ENCODE peak calls at places on chromosomes 11 and 22, in four cellular contexts. X, K, V and R are unnamed samples.

GRCh38 chr11:134819026-134819425 is 407.0 kb upstream of the B3GAT1 start:
- DNase-seq in X (no peak), K (no peak), V (no peak), R (no peak)

GRCh38 chr11:45323598-45324249 is 37.6 kb upstream of the SYT13 start:
- DNase-seq in V (no peak), K (no peak), X (no peak), R (no peak)

GRCh38 chr11:9594267-9595046 is 21.0 kb downstream of the WEE1 start:
- DNase-seq in K (no peak), X (no peak), V (no peak), R (no peak)

GRCh38 chr22:39528080-39528661 is 4.4 kb downstream of the RPS19BP1 start:
- DNase-seq in X (no peak), K (no peak), V (no peak), R (no peak)

GRCh38 chr11:15665368-15665871 is 550.7 kb downstream of the INSC start:
- DNase-seq in X (no peak), V (no peak), K (no peak), R (no peak)

GRCh38 chr11:123671534-123671933 is 17.1 kb upstream of the SCN3B start:
- DNase-seq in K (no peak), V (no peak), X (no peak), R (no peak)

GRCh38 chr11:32829157-32829679 is 509 bp upstream of the PRRG4 start:
- DNase-seq in X (no peak), V (no peak), K (no peak), R (no peak)

GRCh38 chr11:17764446-17765218 is 30.1 kb downstream of the KCNC1 start:
- DNase-seq in X (peak; percentile 41), V (peak; percentile 69), K (no peak), R (no peak)

GRCh38 chr22:23127055-23127756 is 14.6 kb downstream of the RSPH14 start:
- DNase-seq in V (peak; percentile 58), X (no peak), K (no peak), R (no peak)

GRCh38 chr11:1345752-1346513 is 36.5 kb upstream of the TOLLIP start:
- DNase-seq in V (no peak), X (no peak), K (no peak), R (no peak)

GRCh38 chr11:17927643-17928343 is 85.1 kb downstream of the SERGEF start:
- DNase-seq in K (peak; percentile 22), X (no peak), V (no peak), R (peak; percentile 71)

GRCh38 chr11:27902981-27903624 is 202.8 kb upstream of the BDNF start:
- DNase-seq in K (peak; percentile 63), V (no peak), X (no peak), R (no peak)

GRCh38 chr22:26606611-26607010 is 11.2 kb downstream of the CRYBB1 start:
- DNase-seq in K (peak; percentile 71), V (no peak), X (no peak), R (no peak)

GRCh38 chr22:36212896-36213295 is 11.3 kb upstream of the APOL4 start:
- DNase-seq in K (no peak), V (no peak), X (no peak), R (no peak)

GRCh38 chr11:17439316-17439782 is 37.3 kb downstream of the ABCC8 start:
- DNase-seq in K (no peak), X (peak; percentile 36), V (no peak), R (no peak)

GRCh38 chr22:38924197-38924952 is 33.0 kb upstream of the APOBEC3A start:
- DNase-seq in X (no peak), V (no peak), K (peak; percentile 94), R (peak; percentile 68)

GRCh38 chr22:50544078-50544745 is 1.5 kb upstream of the KLHDC7B start:
- DNase-seq in V (no peak), K (peak; percentile 39), X (peak; percentile 90), R (no peak)

GRCh38 chr22:23270212-23270733 is 90.0 kb downstream of the BCR start:
- DNase-seq in K (no peak), V (no peak), X (no peak), R (no peak)

GRCh38 chr11:128956401-128957203 is 13.9 kb upstream of the TP53AIP1 start:
- DNase-seq in V (no peak), X (peak; percentile 49), K (peak; percentile 73), R (peak; percentile 59)

GRCh38 chr22:40423882-40424640 is 53.7 kb downstream of the SGSM3 start:
- DNase-seq in K (no peak), X (no peak), V (no peak), R (no peak)

GRCh38 chr11:82864268-82864667 is 36.0 kb downstream of the PRCP start:
- DNase-seq in K (peak; percentile 36), V (no peak), X (peak; percentile 31), R (peak; percentile 44)

GRCh38 chr11:96254854-96255253 is 88.1 kb downstream of the MAML2 start:
- DNase-seq in V (no peak), K (no peak), X (no peak), R (no peak)

GRCh38 chr11:56889986-56890385 is 98.7 kb upstream of the OR5AK2 start:
- DNase-seq in V (no peak), K (no peak), X (no peak), R (no peak)

GRCh38 chr11:2990617-2991476 is 1.3 kb downstream of the NAP1L4 start:
- DNase-seq in K (no peak), V (no peak), X (no peak), R (no peak)

GRCh38 chr11:45906096-45906682 is 882 bp downstream of the FREY1 start:
- DNase-seq in K (no peak), X (no peak), V (no peak), R (no peak)

GRCh38 chr11:76803811-76804600 is 20.9 kb downstream of the TSKU start:
- DNase-seq in X (no peak), V (no peak), K (no peak), R (no peak)

GRCh38 chr22:30575011-30575671 is 676 bp upstream of the GAL3ST1 start:
- DNase-seq in V (no peak), X (no peak), K (peak; percentile 29), R (no peak)

GRCh38 chr22:46846832-46847355 is 84.4 kb downstream of the TBC1D22A start:
- DNase-seq in V (no peak), X (no peak), K (peak; percentile 18), R (no peak)

GRCh38 chr22:46843691-46844297 is 81.3 kb downstream of the TBC1D22A start:
- DNase-seq in V (no peak), K (peak; percentile 28), X (no peak), R (no peak)

GRCh38 chr22:46844606-46845210 is 82.3 kb downstream of the TBC1D22A start:
- DNase-seq in K (no peak), V (no peak), X (no peak), R (no peak)

GRCh38 chr22:46846154-46846831 is 83.8 kb downstream of the TBC1D22A start:
- DNase-seq in V (no peak), X (no peak), K (no peak), R (no peak)

DNA sequence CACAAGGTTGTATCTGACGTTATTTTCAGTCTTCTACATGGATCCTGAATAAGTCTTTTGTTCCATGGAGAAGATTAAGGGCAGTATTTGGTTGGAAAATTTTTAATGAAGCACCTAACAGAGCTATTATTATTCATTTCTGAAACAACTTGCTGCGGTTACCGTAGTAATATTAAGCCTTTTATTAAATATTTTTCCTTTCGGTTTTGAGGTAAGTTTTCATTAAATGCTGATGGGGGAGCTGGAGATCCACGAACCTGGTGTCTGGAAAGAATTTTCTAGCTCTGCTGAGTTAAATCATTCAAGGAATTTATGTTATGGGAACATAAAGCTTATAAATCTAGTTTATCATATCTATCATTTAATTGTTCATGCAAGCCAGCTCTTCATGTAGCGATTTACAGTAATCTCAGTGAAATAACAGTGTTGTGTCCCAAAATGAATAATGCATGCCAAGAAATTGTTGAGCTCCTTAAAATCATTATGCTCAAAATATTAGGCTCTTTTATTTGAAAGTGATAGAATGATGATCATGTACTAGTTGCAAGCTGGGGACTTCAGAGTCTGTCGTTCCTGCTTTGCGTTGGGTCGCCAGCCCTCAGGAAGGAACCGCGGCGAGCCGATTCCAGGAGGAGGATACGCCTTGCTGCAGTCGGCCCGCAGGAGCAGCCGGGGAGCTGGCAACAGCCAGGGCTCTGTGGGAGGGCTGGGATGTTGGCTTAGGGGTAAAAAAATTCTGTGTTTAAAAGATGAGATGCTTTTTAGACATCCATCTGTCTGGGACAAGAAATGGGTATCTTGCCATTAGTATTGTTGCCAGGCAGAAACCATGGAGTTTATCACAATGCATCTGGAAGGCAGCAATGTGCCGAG is 83.1 kb downstream of the TBC1D22A start:
- DNase-seq in X (no peak), K (peak; percentile 73), V (no peak), R (no peak)
- TF ChIP-seq CTCF in X (peak; percentile 20), K (peak; percentile 56), V (peak; percentile 82), R (no peak)

DNA sequence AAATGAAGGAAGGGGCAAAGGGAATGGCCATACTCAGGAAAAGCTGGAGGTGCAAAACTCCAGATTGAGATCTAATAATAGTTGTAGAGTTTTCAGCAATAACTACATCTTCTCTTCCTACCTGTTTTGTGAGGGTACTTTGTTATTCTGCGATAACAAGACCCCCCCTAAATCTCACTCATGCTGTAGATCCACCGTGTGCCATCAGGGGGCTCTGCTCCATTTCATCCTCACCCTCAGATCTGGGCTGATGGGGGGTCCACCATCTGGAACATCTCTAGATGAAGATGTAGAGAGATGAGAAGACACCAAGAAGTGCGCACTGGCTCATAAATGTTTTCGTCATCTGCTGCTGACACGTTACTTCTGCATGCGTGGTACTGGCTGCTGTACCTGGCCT is 135.9 kb upstream of the KIRREL3 start:
- DNase-seq in V (no peak), K (no peak), X (no peak), R (no peak)
- TF ChIP-seq CTCF in V (no peak), K (no peak), X (no peak), R (peak; percentile 13)

GRCh38 chr11:106133529-106133928 is 56.1 kb downstream of the AASDHPPT start:
- DNase-seq in K (no peak), X (no peak), V (no peak), R (no peak)
- TF ChIP-seq CTCF in K (peak; percentile 2), X (no peak), V (peak; percentile 66), R (peak; percentile 12)

DNA sequence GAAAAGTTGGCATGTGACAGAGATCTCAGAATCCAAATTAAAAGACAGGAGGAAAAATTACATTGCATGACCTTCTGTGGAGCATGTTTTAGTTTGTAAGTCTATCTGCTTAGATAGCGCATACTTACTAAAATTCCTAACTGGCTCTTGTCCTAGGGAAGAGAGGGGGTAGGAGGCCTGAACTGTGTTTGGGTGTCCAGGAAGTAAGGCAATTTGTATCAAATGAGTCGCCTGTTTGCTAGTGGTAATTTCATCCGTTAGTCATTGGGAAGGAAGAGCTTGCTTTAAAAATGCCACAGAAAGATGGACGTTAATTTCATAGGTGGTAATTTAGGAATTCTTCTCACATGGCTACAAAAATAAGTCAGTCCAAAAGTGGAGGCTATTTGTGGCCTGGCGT is 18.5 kb downstream of the GRK3 start:
- DNase-seq in V (no peak), K (no peak), X (no peak), R (no peak)
- TF ChIP-seq CTCF in V (no peak), K (no peak), X (no peak), R (no peak)